ENCODE peak calls at places on chromosome 1, in eight cellular contexts. O is CD4-positive, alpha-beta T cell; X is activated T-cell treated with anti-CD3 and anti-CD28 coated beads, Interleukin-2, amount 50 U/mL, for 48 hours; V is EH; H is aorta; Z is Caki2; F is activated CD4-positive, alpha-beta T cell treated with anti-CD3 and anti-CD28 coated beads, Interleukin-2, amount 50 U/mL, for 24 hours; K is CD4-positive, alpha-beta memory T cell. D is an unnamed sample.

GRCh38 chr1:110337704-110338199 is 1.4 kb upstream of the RBM15 start:
- DNase-seq in O (peak), X (peak), V (no peak), H (peak), Z (no peak), F (no peak), K (no peak), D (peak)

GRCh38 chr1:17201201-17202021 is 3.5 kb upstream of the PADI1 start:
- DNase-seq in O (peak), X (peak), V (no peak), H (no peak), Z (peak), F (no peak), K (peak), D (peak)

GRCh38 chr1:21705303-21705980 is 36.3 kb upstream of the RAP1GAP start:
- DNase-seq in O (no peak), X (no peak), V (no peak), H (no peak), Z (no peak), F (no peak), K (no peak), D (no peak)

GRCh38 chr1:188350104-188350503 is 1521.4 kb downstream of the PLA2G4A start:
- DNase-seq in O (no peak), X (no peak), V (no peak), H (no peak), Z (no peak), F (no peak), K (no peak), D (no peak)

GRCh38 chr1:7921766-7922165 is 18.9 kb downstream of the TNFRSF9 start:
- DNase-seq in O (no peak), X (no peak), V (peak), H (no peak), Z (no peak), F (no peak), K (no peak), D (no peak)

GRCh38 chr1:22104074-22104473 is 38.8 kb downstream of the WNT4 start:
- DNase-seq in O (no peak), X (no peak), V (no peak), H (no peak), Z (no peak), F (no peak), K (no peak), D (no peak)

GRCh38 chr1:20590313-20590777 is 1.4 kb downstream of the CDA start:
- DNase-seq in O (no peak), X (no peak), V (peak), H (no peak), Z (no peak), F (no peak), K (no peak), D (no peak)

GRCh38 chr1:209387969-209388329 is 195.6 kb upstream of the CAMK1G start:
- DNase-seq in O (no peak), X (no peak), V (peak), H (no peak), Z (no peak), F (no peak), K (no peak), D (no peak)